ENCODE peak calls at places on chromosomes 11 and 22, in four cellular contexts. J, Q, V and P are unnamed samples.

GRCh38 chr22:27531782-27532530 is 269.6 kb downstream of the MN1 start:
- DNase-seq in J (no peak), Q (no peak), V (peak; percentile 82), P (no peak)

GRCh38 chr11:44909557-44909956 is 41.1 kb downstream of the TP53I11 start:
- DNase-seq in J (no peak), Q (no peak), V (no peak), P (no peak)

GRCh38 chr11:65968600-65969482 is 7.3 kb downstream of the SART1 start:
- DNase-seq in J (no peak), Q (no peak), V (no peak), P (no peak)

GRCh38 chr11:84398017-84398626 is 1112.0 kb upstream of the CCDC90B start:
- DNase-seq in J (no peak), Q (no peak), V (peak; percentile 1), P (no peak)

GRCh38 chr11:112613051-112613972 is 347.9 kb upstream of the NCAM1 start:
- DNase-seq in J (no peak), Q (no peak), V (peak; percentile 34), P (no peak)

GRCh38 chr22:44761025-44761424 is 8.7 kb downstream of the ARHGAP8 start:
- DNase-seq in J (no peak), Q (no peak), V (no peak), P (no peak)

GRCh38 chr22:39396156-39396796 is 3.3 kb upstream of the TAB1 start:
- DNase-seq in J (no peak), Q (no peak), V (peak; percentile 22), P (no peak)

GRCh38 chr22:50063589-50064393 is 5.7 kb upstream of the TTLL8 start:
- DNase-seq in J (no peak), Q (no peak), V (no peak), P (no peak)

GRCh38 chr11:124758355-124759267 is 3.5 kb downstream of the ESAM start:
- DNase-seq in J (peak; percentile 93), Q (peak; percentile 82), V (peak; percentile 44), P (peak; percentile 54)

GRCh38 chr11:113329725-113330124 is 15.3 kb downstream of the TTC12 start:
- DNase-seq in J (no peak), Q (no peak), V (no peak), P (no peak)

GRCh38 chr22:49716441-49716840 is 111.2 kb downstream of the BRD1 start:
- DNase-seq in J (no peak), Q (no peak), V (no peak), P (no peak)

GRCh38 chr11:112555491-112556364 is 295.1 kb upstream of the PLET1 start:
- DNase-seq in J (peak; percentile 84), Q (peak; percentile 71), V (peak; percentile 35), P (peak; percentile 55)

GRCh38 chr11:18590573-18590972 is 2.0 kb upstream of the UEVLD start:
- DNase-seq in J (no peak), Q (no peak), V (no peak), P (no peak)

GRCh38 chr22:46214149-46214548 is 35.9 kb downstream of the CDPF1 start:
- DNase-seq in J (peak; percentile 29), Q (no peak), V (no peak), P (no peak)

GRCh38 chr22:29345932-29346331 is 30.4 kb upstream of the RASL10A start:
- DNase-seq in J (no peak), Q (no peak), V (peak; percentile 4), P (no peak)

GRCh38 chr11:61174275-61174674 is 13.0 kb upstream of the VPS37C start:
- DNase-seq in J (no peak), Q (peak; percentile 11), V (no peak), P (no peak)

GRCh38 chr11:5226732-5227327 is at the start of gene HBB:
- DNase-seq in J (no peak), Q (no peak), V (no peak), P (no peak)

GRCh38 chr11:4134844-4135243 is 40.2 kb downstream of the RRM1 start:
- DNase-seq in J (no peak), Q (no peak), V (peak; percentile 64), P (no peak)

GRCh38 chr11:111327908-111328624 is 29.7 kb downstream of the POU2AF3 start:
- DNase-seq in J (peak; percentile 88), Q (peak; percentile 82), V (no peak), P (no peak)

GRCh38 chr11:107018274-107018901 is at the start of gene GUCY1A2:
- DNase-seq in J (no peak), Q (peak; percentile 55), V (no peak), P (no peak)

DNA sequence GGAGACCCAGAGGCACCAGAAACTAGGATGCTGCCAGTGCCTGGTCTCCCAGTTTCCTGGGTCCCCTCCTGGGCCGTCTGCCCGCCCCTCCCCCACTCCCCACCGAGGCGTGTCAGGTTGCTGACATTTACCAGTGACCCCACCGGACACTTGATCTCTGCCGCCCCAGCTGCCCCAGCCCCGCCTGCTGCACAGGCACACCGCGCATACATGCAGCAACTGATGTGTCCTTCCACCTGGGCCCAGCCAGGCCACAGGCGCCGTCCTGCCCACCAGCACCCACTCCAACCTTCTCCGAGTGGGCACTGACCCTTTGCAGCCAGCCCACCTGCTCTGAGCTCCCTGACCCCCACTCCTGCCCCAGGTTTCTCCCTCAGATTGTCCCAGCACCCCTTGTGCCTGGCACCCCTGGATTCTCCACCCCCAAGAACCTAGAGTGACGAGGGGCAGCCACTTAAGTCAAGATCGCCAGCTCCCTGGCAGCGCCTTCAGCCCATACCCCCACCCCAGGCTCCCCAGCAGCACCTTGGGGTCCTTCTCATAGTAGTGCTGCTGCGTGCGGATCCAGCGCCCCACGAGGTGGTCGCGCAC is 548 bp downstream of the PYGM start:
- DNase-seq in J (peak; percentile 64), Q (peak; percentile 75), V (no peak), P (no peak)
- H3K4me3 ChIP-seq in J (peak overlapping the region; percentile 8), Q (peak overlapping the region; percentile 0), V (no peak overlapping the region), P (no peak overlapping the region)

GRCh38 chr22:41364955-41365354 is 16.8 kb upstream of the TEF start:
- DNase-seq in J (no peak), Q (no peak), V (no peak), P (no peak)

GRCh38 chr22:41367680-41368542 is 13.8 kb upstream of the TEF start:
- DNase-seq in J (peak; percentile 84), Q (peak; percentile 88), V (peak; percentile 22), P (no peak)

GRCh38 chr22:41365425-41365824 is 16.3 kb upstream of the TEF start:
- DNase-seq in J (no peak), Q (no peak), V (no peak), P (no peak)

GRCh38 chr22:41367039-41367679 is 14.6 kb upstream of the TEF start:
- DNase-seq in J (peak; percentile 99), Q (peak; percentile 99), V (peak; percentile 96), P (no peak)

GRCh38 chr22:41366323-41367014 is 15.3 kb upstream of the TEF start:
- DNase-seq in J (no peak), Q (no peak), V (no peak), P (no peak)
- H3K4me3 ChIP-seq in J (peak overlapping the region; percentile 58), Q (no peak overlapping the region), V (no peak overlapping the region), P (no peak overlapping the region)

DNA sequence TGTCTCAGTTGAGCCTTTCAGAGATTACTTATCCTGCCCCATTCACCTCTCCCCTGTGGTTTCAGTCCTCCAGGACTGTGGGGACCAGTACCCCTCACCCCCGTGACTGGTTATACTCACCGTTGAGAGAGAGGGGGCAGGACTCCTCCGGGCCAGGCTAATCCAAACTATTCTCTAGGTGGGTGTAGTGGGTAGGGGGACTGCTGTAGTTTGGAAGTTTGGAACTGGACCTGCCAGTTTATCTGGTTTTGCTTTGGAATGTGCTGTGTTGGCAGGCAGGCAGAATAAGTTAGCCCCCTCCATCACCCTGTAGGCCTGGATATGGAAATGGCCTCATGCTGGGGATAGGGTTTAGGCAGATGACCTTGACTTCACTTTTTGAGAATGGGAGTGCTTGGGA is 13.5 kb downstream of the TEAD1 start:
- DNase-seq in J (no peak), Q (no peak), V (no peak), P (no peak)
- H3K4me3 ChIP-seq in J (no peak overlapping the region), Q (no peak overlapping the region), V (no peak overlapping the region), P (no peak overlapping the region)

DNA sequence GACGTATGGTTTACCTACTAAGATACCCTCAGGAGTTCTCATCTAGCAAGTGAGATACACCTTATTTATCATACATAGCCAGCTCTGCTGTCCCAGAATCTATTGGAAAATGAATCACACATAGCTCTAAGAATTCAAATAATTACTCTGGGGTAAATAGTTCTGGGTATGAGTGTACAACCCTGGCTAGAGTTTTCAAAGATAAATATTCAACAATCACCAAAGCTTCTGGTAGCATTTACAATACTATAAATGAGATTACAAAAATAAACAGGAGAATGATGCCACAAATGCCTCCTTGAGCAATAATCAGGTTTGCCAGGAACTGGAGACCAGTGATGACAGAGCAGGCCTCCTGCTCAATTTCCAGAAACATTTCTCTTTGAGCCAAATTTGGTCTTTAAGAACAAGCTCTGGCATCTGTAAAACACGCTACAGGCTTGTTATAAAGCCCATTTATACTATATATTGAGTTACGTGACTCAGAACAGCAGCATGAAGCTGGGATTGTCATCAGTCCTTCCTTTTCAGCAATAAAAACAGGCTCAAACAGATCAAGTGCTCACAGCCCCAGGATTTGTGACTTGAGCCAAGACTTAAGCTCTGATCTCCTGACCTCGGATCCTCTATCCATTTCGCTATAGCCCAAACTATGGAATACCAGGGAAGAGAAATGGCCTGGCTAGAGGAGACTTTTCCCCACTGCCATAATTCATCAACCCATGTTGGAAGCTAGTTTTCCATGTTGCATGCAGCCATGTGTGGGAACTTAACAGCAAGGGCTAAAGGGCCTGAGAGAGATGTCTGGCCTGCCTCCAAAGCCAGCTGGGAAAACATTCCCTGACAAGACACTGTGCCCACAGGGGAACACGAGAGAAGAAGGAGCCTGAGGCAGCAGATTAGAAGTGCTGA is 19.7 kb downstream of the RAB30 start:
- DNase-seq in J (no peak), Q (peak; percentile 84), V (peak; percentile 98), P (no peak)
- H3K4me3 ChIP-seq in J (no peak overlapping the region), Q (no peak overlapping the region), V (no peak overlapping the region), P (no peak overlapping the region)

GRCh38 chr11:134565343-134565891 is 153.4 kb upstream of the B3GAT1 start:
- DNase-seq in J (no peak), Q (no peak), V (no peak), P (no peak)

GRCh38 chr11:134566311-134566710 is 154.3 kb upstream of the B3GAT1 start:
- DNase-seq in J (no peak), Q (no peak), V (no peak), P (no peak)

GRCh38 chr11:134572741-134573675 is 161.0 kb upstream of the B3GAT1 start:
- DNase-seq in J (no peak), Q (peak; percentile 46), V (no peak), P (no peak)

GRCh38 chr11:134571301-134571700 is 159.3 kb upstream of the B3GAT1 start:
- DNase-seq in J (no peak), Q (peak; percentile 27), V (no peak), P (no peak)

GRCh38 chr11:134569195-134569594 is 157.2 kb upstream of the B3GAT1 start:
- DNase-seq in J (no peak), Q (no peak), V (no peak), P (no peak)
- H3K4me3 ChIP-seq in J (no peak overlapping the region), Q (no peak overlapping the region), V (no peak overlapping the region), P (no peak overlapping the region)